ENCODE peak calls at places on chromosomes 16 and 17, in seven cellular contexts. F, I, M, L, Q, U and G are unnamed samples.

GRCh38 chr17:35242158-35242804 is 591 bp upstream of the SLFN5 start:
- DNase-seq in F (peak; percentile 39), I (peak; percentile 58), M (peak; percentile 40), L (peak; percentile 53), Q (peak; percentile 33), U (peak; percentile 18), G (peak; percentile 16)

GRCh38 chr17:45149037-45149668 is 878 bp downstream of the HEXIM1 start:
- DNase-seq in F (peak; percentile 81), I (peak; percentile 85), M (peak; percentile 87), L (peak; percentile 78), Q (peak; percentile 77), U (peak; percentile 78), G (no peak)

GRCh38 chr16:84875846-84876245 is 56.1 kb downstream of the CRISPLD2 start:
- DNase-seq in F (no peak), I (no peak), M (no peak), L (no peak), Q (no peak), U (no peak), G (no peak)

GRCh38 chr16:17392857-17393421 is 77.8 kb downstream of the XYLT1 start:
- DNase-seq in F (no peak), I (no peak), M (no peak), L (no peak), Q (no peak), U (no peak), G (no peak)

GRCh38 chr17:44780845-44781480 is 22.2 kb downstream of the ADAM11 start:
- DNase-seq in F (no peak), I (no peak), M (no peak), L (no peak), Q (no peak), U (no peak), G (no peak)

GRCh38 chr17:21613071-21613429 is 79.3 kb upstream of the KCNJ18 start:
- DNase-seq in F (no peak), I (no peak), M (no peak), L (no peak), Q (no peak), U (no peak), G (no peak)

GRCh38 chr17:29760279-29760721 is 137.6 kb upstream of the CORO6 start:
- DNase-seq in F (peak; percentile 41), I (no peak), M (peak; percentile 45), L (peak; percentile 64), Q (peak; percentile 45), U (no peak), G (no peak)

GRCh38 chr17:12928736-12929135 is 89.1 kb downstream of the ELAC2 start:
- DNase-seq in F (no peak), I (no peak), M (no peak), L (peak; percentile 14), Q (peak; percentile 28), U (no peak), G (no peak)

GRCh38 chr16:20901068-20901440 is 483 bp downstream of the LYRM1 start:
- DNase-seq in F (no peak), I (no peak), M (no peak), L (no peak), Q (no peak), U (no peak), G (no peak)

GRCh38 chr17:40883031-40883430 is 2.0 kb downstream of the KRT20 start:
- DNase-seq in F (no peak), I (no peak), M (no peak), L (no peak), Q (no peak), U (no peak), G (no peak)

GRCh38 chr17:78125976-78126894 is 2.3 kb downstream of the TMC6 start:
- DNase-seq in F (no peak), I (no peak), M (no peak), L (no peak), Q (no peak), U (no peak), G (no peak)

GRCh38 chr17:16943541-16944333 is 28.2 kb downstream of the TNFRSF13B start:
- DNase-seq in F (no peak), I (peak; percentile 6), M (no peak), L (no peak), Q (no peak), U (no peak), G (no peak)

DNA sequence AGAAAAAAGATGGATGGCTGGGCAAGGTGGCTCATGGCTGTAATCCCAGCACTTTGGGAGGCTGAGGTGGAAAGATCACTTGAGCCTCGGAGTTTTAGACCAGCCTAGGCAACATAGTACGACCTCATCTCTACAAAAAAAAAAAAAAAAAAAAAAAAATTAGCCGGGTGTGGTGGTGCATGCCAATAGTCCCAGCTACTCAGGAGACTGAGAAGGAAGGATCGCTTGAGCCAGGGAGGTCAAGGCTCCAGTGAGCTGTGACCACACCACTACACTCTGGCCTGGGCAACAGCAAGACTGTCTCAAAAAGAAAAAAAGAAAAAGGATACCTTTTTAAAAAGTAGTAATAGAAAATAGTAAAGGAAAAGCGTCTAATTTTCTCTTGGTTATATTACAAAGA is 20.7 kb downstream of the ZNF652 start:
- DNase-seq in F (no peak), I (peak; percentile 49), M (no peak), L (peak; percentile 25), Q (no peak), U (no peak), G (no peak)
- TF ChIP-seq CTCF in F (no peak), I (no peak), M (no peak), L (no peak), Q (no peak), U (no peak), G (no peak)

DNA sequence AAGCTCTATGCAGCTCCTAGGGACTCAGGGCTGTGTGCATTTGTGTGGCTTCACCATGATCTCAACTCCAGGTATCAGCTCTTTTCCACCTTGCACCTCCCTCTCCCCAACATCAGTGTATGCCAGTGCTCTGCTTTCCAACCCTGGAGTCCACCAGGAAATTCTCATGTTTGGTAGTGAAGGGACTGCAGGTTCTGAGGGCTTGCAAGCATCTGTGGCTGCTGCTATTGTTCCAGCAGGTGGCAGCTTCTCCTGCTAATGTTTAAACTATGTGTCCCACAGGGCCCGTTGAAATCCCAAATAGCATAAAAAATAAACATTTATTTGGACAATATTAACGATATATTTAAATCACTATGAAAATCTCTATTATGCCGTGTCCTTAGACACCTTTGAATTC is 82.0 kb downstream of the RGS9 start:
- DNase-seq in F (no peak), I (no peak), M (no peak), L (peak; percentile 21), Q (no peak), U (no peak), G (no peak)
- H3K4me3 ChIP-seq in F (no peak overlapping the region), I (no peak overlapping the region), M (no peak overlapping the region), L (no peak overlapping the region), Q (no peak overlapping the region), U (no peak overlapping the region), G (no peak overlapping the region)

GRCh38 chr17:49763735-49764558 is at the start of gene FAM117A:
- DNase-seq in F (peak; percentile 98), I (peak; percentile 99), M (peak; percentile 98), L (peak; percentile 95), Q (peak; percentile 97), U (peak; percentile 84), G (peak; percentile 95)
- TF ChIP-seq CTCF in F (no peak), I (no peak), M (no peak), L (no peak), Q (no peak), U (no peak), G (no peak)

GRCh38 chr17:72592967-72593325 is 472.1 kb downstream of the SOX9 start:
- DNase-seq in F (no peak), I (no peak), M (no peak), L (no peak), Q (no peak), U (no peak), G (no peak)
- H3K4me3 ChIP-seq in F (no peak overlapping the region), I (peak overlapping the region; percentile 72), M (no peak overlapping the region), L (no peak overlapping the region), Q (no peak overlapping the region), U (no peak overlapping the region), G (no peak overlapping the region)

GRCh38 chr16:22186517-22186916 is 19.6 kb upstream of the EEF2K start:
- DNase-seq in F (no peak), I (no peak), M (no peak), L (no peak), Q (no peak), U (no peak), G (no peak)
- TF ChIP-seq CTCF in F (peak; percentile 21), I (no peak), M (peak; percentile 17), L (no peak), Q (peak; percentile 11), U (no peak), G (peak; percentile 33)

DNA sequence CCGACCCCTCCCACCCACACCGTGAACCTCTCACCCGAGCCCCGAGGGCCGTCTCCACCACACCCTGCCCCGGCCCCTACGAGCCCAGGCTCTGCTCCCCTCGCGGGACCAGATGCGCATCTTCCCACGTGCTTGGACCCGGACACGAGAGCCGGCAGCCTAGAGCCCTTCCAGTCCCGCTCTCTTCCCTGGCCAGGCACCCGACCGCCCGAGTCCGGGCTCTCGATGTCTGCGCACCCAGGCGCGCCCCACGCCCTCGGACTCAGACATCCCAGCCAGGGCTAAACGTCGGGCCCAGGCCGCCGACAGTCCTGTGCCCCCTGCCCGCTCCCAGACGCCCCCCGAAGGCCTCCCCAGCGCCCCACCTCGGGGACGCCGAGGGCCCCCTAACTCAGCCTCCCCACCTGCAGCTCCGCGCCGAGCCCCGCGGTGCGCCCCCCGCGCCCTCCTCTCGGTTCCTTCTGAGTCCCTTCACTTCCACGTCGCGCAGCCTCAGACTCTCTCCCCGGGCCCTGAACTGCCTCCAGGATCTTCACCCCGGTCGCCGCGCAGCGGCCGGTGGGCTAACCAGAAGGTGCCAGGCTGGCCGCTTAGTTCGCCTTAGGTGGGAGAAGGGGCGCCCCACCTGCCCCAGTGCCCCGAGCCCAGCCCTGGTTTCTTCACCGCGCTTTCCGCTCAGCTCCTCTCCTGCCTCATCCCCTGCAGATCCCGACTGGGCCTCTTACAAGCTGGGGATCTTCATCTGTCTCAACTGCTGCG is 669 bp downstream of the ADAP2 start:
- DNase-seq in F (no peak), I (no peak), M (peak; percentile 5), L (no peak), Q (no peak), U (no peak), G (no peak)
- H3K4me3 ChIP-seq in F (peak overlapping the region; percentile 30), I (peak overlapping the region; percentile 55), M (peak overlapping the region; percentile 29), L (peak overlapping the region; percentile 42), Q (no peak overlapping the region), U (peak overlapping the region; percentile 31), G (peak overlapping the region; percentile 59)